ENCODE peak calls at places on chromosome 7, in ten cellular contexts. F is lung; B is tibial artery; L is cerebellum; U is activated CD4-positive, alpha-beta T cell treated with anti-CD3 and anti-CD28 coated beads, Interleukin-2, amount 50 U/mL, for 1 hour; I is small intestine; M is GDM1; V is dermis blood vessel endothelial cell; A is ELR; D is cardiac fibroblast. T is an unnamed sample.

GRCh38 chr7:45646996-45647411 is 72.8 kb downstream of the ADCY1 start:
- DNase-seq in F (no peak), B (no peak), L (peak), U (no peak), I (no peak), M (no peak), V (no peak), A (peak), D (no peak), T (no peak)

GRCh38 chr7:20798694-20799121 is 12.0 kb upstream of the SP8 start:
- DNase-seq in F (no peak), B (no peak), L (no peak), U (no peak), I (no peak), M (no peak), V (no peak), A (no peak), D (no peak), T (no peak)

GRCh38 chr7:44380831-44381493 is 55.6 kb upstream of the CAMK2B start:
- DNase-seq in F (peak), B (no peak), L (no peak), U (no peak), I (no peak), M (no peak), V (peak), A (peak), D (peak), T (peak)

GRCh38 chr7:155218276-155219153 is 79.2 kb upstream of the INSIG1 start:
- DNase-seq in F (no peak), B (no peak), L (no peak), U (no peak), I (no peak), M (no peak), V (no peak), A (no peak), D (no peak), T (no peak)

GRCh38 chr7:64880322-64881297 is 22.5 kb upstream of the ZNF273 start:
- DNase-seq in F (peak), B (no peak), L (no peak), U (no peak), I (no peak), M (no peak), V (no peak), A (no peak), D (no peak), T (no peak)

GRCh38 chr7:65269150-65269856 is 104.4 kb upstream of the ZNF92 start:
- DNase-seq in F (no peak), B (no peak), L (peak), U (no peak), I (no peak), M (no peak), V (peak), A (peak), D (peak), T (peak)

GRCh38 chr7:121436136-121436535 is 40.0 kb upstream of the FAM3C start:
- DNase-seq in F (no peak), B (no peak), L (no peak), U (no peak), I (peak), M (no peak), V (peak), A (no peak), D (no peak), T (no peak)

GRCh38 chr7:121546632-121547340 is 150.7 kb upstream of the FAM3C start:
- DNase-seq in F (no peak), B (no peak), L (no peak), U (no peak), I (no peak), M (no peak), V (no peak), A (no peak), D (no peak), T (no peak)

GRCh38 chr7:94374231-94374630 is 20.5 kb upstream of the COL1A2 start:
- DNase-seq in F (peak), B (peak), L (no peak), U (no peak), I (no peak), M (no peak), V (peak), A (peak), D (peak), T (peak)

GRCh38 chr7:81682873-81683272 is 87.0 kb downstream of the HGF start:
- DNase-seq in F (no peak), B (no peak), L (no peak), U (no peak), I (no peak), M (no peak), V (no peak), A (no peak), D (peak), T (no peak)